ENCODE peak calls at places on chromosomes 11 and 22, in six cellular contexts. V, Z, E, T, I and U are unnamed samples. For H3K4me1, the result is how much of the 10 kb centered on the place peaks cover.

GRCh38 chr11:2711161-2711560 is 11.4 kb upstream of the KCNQ1OT1 start:
- DNase-seq in V (no peak), Z (no peak), E (no peak), T (no peak), I (no peak), U (no peak)

GRCh38 chr11:112961751-112962747 is 829 bp downstream of the NCAM1 start:
- DNase-seq in V (no peak), Z (peak), E (no peak), T (no peak), I (no peak), U (peak)

GRCh38 chr11:2801711-2802388 is 83.7 kb downstream of the CDKN1C start:
- DNase-seq in V (no peak), Z (peak), E (no peak), T (no peak), I (peak), U (peak)

GRCh38 chr11:76215946-76216345 is 9.6 kb upstream of the WNT11 start:
- DNase-seq in V (peak), Z (no peak), E (peak), T (no peak), I (no peak), U (peak)

GRCh38 chr22:50532353-50532700 is 2.5 kb upstream of the TYMP start:
- DNase-seq in V (no peak), Z (peak), E (no peak), T (no peak), I (peak), U (peak)

GRCh38 chr11:20453657-20454316 is 66.3 kb downstream of the PRMT3 start:
- DNase-seq in V (no peak), Z (no peak), E (no peak), T (no peak), I (no peak), U (no peak)

GRCh38 chr11:36088234-36088975 is 144.5 kb downstream of the LDLRAD3 start:
- DNase-seq in V (peak), Z (no peak), E (peak), T (no peak), I (no peak), U (no peak)

GRCh38 chr11:75328426-75329277 is 22.8 kb downstream of the ARRB1 start:
- DNase-seq in V (peak), Z (no peak), E (peak), T (peak), I (peak), U (peak)

GRCh38 chr11:129458278-129458677 is 82.6 kb downstream of the BARX2 start:
- DNase-seq in V (no peak), Z (no peak), E (no peak), T (no peak), I (no peak), U (no peak)

GRCh38 chr11:102061276-102061675 is 14.0 kb downstream of the CFAP300 start:
- DNase-seq in V (peak), Z (no peak), E (no peak), T (no peak), I (no peak), U (no peak)

DNA sequence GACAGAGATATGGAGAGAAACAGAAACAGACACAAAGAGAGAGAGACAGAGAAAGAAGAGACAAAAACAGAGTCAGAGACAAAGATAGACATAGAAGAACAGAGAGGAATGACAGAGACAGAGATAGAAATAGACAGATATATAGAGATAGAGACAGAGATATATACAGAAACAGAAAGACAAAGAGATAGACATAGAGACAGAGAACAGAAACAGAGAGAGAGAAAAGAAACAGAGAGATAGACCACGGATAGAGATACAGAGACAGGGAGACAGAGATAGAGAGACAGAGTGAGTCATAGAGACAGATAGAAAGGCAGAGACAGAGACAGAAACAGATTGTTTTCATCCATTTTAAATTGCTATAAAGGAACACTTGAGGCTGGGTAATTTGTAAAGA is 12.3 kb upstream of the MPEG1 start:
- DNase-seq in V (no peak), Z (no peak), E (no peak), T (no peak), I (no peak), U (no peak)
- H3K27ac ChIP-seq in V (peak), Z (peak), E (no peak), T (no peak), I (peak), U (no peak)

DNA sequence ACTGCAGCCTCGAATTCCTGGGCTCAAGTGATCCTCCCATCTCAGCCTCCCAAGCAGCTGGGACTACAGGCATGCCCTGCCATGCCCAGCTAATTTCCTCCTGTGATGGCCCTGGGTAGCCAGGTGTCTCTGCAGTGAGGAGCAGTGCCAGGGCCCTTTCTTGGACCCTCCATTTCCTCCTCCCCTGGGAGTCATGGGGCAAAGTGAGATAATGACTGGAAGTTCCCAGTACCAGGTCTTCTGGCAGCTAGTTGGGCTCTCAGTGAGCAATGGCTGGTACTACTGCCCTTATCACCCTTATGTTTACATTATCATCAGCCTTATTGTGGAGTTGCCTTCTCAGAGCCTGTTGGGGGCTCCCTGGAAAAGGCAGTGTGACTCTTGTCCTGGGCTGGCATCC is 17.6 kb downstream of the DAGLA start:
- DNase-seq in V (no peak), Z (no peak), E (no peak), T (no peak), I (no peak), U (no peak)
- H3K4me1 ChIP-seq in V (under half), Z (half or more), E (under half), T (half or more), I (under half), U (under half)

GRCh38 chr22:48635825-48636224 is 1191.8 kb downstream of the BRD1 start:
- DNase-seq in V (no peak), Z (no peak), E (no peak), T (no peak), I (no peak), U (no peak)

GRCh38 chr22:48633996-48634836 is 1193.5 kb downstream of the BRD1 start:
- DNase-seq in V (no peak), Z (no peak), E (no peak), T (no peak), I (no peak), U (no peak)

GRCh38 chr22:48637231-48637630 is 1190.4 kb downstream of the BRD1 start:
- DNase-seq in V (no peak), Z (no peak), E (no peak), T (no peak), I (no peak), U (no peak)

GRCh38 chr22:48636746-48637145 is 1190.9 kb downstream of the BRD1 start:
- DNase-seq in V (no peak), Z (no peak), E (no peak), T (no peak), I (no peak), U (no peak)

DNA sequence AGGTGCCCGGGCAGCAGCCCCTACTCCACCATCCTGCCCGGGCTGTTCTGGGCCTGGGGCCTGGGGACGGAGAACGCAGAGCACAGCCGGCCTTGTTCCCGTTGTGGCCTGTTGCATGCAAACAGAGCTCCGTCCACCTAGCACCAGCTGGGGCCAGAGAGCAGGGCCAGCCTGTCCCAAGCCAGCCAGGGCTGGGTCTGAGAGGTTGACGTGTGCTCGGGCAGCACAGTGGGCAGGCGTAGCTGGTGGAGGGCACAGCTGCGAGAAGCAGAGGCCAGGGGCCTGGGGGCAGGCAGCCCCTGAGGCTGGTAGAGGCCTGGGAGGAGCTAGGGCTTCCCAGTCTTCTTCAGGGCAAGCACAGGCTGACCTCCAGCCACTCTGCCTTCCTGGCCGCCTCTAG is 1192.6 kb downstream of the BRD1 start:
- DNase-seq in V (no peak), Z (no peak), E (no peak), T (no peak), I (no peak), U (no peak)
- H3K27ac ChIP-seq in V (no peak), Z (no peak), E (no peak), T (no peak), I (no peak), U (no peak)

DNA sequence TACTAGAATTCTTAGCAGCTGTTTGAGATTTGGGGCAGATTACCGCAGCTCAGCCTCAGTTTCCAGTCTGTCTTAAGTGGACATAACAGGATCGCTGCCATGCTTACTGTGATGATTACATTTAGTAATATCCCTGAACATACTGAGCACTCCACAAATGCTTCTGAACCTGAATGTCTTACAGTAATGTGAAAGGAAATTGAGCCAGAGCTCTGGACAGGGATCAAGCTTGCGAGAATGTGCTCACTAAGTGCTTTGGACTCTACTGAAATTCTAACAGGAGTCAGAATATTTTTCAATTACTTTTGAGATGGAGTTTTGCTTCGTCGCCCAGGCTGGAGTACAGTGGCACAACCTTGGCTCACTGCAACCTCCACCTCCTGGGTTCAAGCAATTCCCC is 118.6 kb upstream of the RASSF10 start:
- DNase-seq in V (peak), Z (no peak), E (no peak), T (no peak), I (no peak), U (no peak)
- H3K4me1 ChIP-seq in V (under half), Z (under half), E (under half), T (under half), I (under half), U (under half)

DNA sequence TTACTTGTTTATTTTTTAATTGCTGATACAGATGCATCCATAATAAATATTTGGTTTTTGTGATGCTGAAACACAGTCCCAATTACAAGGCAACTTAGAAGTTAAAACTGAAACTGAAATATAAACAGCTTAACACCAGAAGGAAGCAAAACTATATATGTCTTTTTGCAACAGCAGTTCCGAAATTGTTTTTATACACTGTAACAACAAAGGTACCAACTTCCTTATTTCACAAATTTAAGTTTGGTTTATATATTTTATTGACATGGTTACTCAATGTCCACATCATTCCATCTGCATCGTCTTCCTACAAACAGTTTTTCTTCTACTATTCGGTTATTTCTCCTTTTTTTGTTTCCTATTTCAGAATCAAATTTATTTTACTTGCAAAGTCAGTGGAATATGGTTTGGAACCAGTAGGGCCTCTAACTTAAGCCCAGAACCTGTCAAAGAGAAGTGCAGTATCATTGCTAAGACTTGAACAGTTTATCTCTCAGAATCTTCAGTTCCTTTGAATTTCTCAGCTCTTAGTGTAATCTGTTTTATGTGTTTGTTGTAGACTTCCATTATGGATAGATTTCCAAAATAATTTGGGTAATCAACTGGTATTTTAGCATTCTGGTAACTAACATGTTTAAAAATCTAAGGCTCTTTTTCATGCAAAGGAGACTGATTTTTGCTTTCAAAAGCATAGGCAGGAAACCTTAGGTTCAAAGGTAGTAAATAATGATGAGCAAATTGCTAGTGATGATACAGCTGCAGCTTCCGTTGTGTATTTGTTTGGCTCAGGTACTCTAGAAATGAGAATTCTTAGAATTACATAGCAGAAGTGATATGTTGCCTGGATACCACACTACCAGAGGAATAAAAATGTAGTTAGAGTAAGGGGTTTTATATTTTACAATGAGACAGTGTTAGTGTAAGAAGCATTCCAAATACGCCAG is 8.2 kb upstream of the HSPA8 start:
- DNase-seq in V (no peak), Z (no peak), E (no peak), T (no peak), I (no peak), U (no peak)
- H3K27ac ChIP-seq in V (no peak), Z (peak), E (peak), T (no peak), I (no peak), U (no peak)

GRCh38 chr11:57241311-57241972 is 4.4 kb upstream of the APLNR start:
- DNase-seq in V (no peak), Z (no peak), E (no peak), T (no peak), I (no peak), U (no peak)
- H3K4me1 ChIP-seq in V (under half), Z (under half), E (under half), T (under half), I (under half), U (under half)